ENCODE peak calls at places on chromosomes 11 and 22, in five cellular contexts. A, V, P, Z and X are unnamed samples. For H3K4me1, the result is how much of the 10 kb centered on the place peaks cover.

GRCh38 chr11:40228671-40229070 is 1230.8 kb downstream of the LRRC4C start:
- DNase-seq in A (no peak), V (no peak), P (no peak), Z (no peak), X (no peak)

GRCh38 chr22:48639896-48640732 is 1187.6 kb downstream of the BRD1 start:
- DNase-seq in A (no peak), V (no peak), P (no peak), Z (no peak), X (peak)

GRCh38 chr11:75733346-75734107 is 15.9 kb downstream of the MOGAT2 start:
- DNase-seq in A (peak), V (no peak), P (no peak), Z (no peak), X (no peak)

GRCh38 chr22:27970596-27971220 is 51.7 kb upstream of the PITPNB start:
- DNase-seq in A (peak), V (no peak), P (no peak), Z (no peak), X (no peak)

GRCh38 chr22:46577361-46578249 is 40.2 kb upstream of the CELSR1 start:
- DNase-seq in A (no peak), V (no peak), P (no peak), Z (no peak), X (peak)

GRCh38 chr22:23911318-23911980 is 17.3 kb downstream of the MIF start:
- DNase-seq in A (no peak), V (peak), P (no peak), Z (no peak), X (no peak)

GRCh38 chr11:117913736-117914397 is 15.3 kb downstream of the TMPRSS13 start:
- DNase-seq in A (no peak), V (no peak), P (no peak), Z (no peak), X (no peak)

GRCh38 chr11:15821471-15821870 is 534.9 kb downstream of the SOX6 start:
- DNase-seq in A (no peak), V (no peak), P (no peak), Z (no peak), X (no peak)

GRCh38 chr11:30583505-30584280 is 2.5 kb downstream of the MPPED2 start:
- DNase-seq in A (no peak), V (peak), P (peak), Z (no peak), X (peak)

GRCh38 chr11:108609681-108610080 is 16.1 kb upstream of the EXPH5 start:
- DNase-seq in A (peak), V (no peak), P (no peak), Z (no peak), X (no peak)

GRCh38 chr11:72113170-72113808 is 794 bp upstream of the ANAPC15 start:
- DNase-seq in A (peak), V (no peak), P (no peak), Z (no peak), X (no peak)

GRCh38 chr11:65895482-65895981 is 4.7 kb downstream of the FOSL1 start:
- DNase-seq in A (no peak), V (no peak), P (no peak), Z (no peak), X (no peak)
- H3K4me3 ChIP-seq in A (no peak), V (no peak), P (no peak), Z (no peak), X (no peak)

GRCh38 chr11:94876645-94877445 is 96.5 kb downstream of the CWC15 start:
- DNase-seq in A (peak), V (peak), P (peak), Z (peak), X (peak)

GRCh38 chr11:94877446-94878200 is 95.7 kb downstream of the CWC15 start:
- DNase-seq in A (peak), V (no peak), P (peak), Z (peak), X (no peak)

GRCh38 chr11:94873910-94874575 is 99.3 kb downstream of the CWC15 start:
- DNase-seq in A (no peak), V (no peak), P (peak), Z (no peak), X (no peak)

GRCh38 chr11:94879006-94879405 is 94.3 kb downstream of the CWC15 start:
- DNase-seq in A (no peak), V (no peak), P (no peak), Z (peak), X (no peak)

DNA sequence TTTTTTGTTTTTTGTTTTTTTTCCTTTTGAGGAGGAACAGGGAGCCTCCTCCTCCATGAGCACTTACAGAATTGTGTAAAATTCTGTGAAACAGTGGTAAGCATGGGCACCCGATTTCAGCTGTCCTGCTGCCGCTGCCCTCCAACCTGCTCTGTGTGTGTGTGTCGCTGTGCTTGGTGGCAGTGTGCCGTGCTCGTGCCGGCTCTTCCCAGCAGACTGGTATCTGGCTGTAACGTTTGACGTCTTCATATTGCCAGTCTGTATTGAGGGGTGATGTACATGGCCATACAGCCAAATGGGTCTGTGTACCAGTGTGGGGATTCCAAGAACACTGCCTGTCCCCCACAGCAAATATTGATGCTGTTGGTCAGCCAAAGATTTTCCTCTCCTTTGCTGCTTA is 97.1 kb downstream of the CWC15 start:
- DNase-seq in A (no peak), V (no peak), P (peak), Z (peak), X (no peak)
- H3K4me1 ChIP-seq in A (under half), V (under half), P (under half), Z (under half), X (under half)

DNA sequence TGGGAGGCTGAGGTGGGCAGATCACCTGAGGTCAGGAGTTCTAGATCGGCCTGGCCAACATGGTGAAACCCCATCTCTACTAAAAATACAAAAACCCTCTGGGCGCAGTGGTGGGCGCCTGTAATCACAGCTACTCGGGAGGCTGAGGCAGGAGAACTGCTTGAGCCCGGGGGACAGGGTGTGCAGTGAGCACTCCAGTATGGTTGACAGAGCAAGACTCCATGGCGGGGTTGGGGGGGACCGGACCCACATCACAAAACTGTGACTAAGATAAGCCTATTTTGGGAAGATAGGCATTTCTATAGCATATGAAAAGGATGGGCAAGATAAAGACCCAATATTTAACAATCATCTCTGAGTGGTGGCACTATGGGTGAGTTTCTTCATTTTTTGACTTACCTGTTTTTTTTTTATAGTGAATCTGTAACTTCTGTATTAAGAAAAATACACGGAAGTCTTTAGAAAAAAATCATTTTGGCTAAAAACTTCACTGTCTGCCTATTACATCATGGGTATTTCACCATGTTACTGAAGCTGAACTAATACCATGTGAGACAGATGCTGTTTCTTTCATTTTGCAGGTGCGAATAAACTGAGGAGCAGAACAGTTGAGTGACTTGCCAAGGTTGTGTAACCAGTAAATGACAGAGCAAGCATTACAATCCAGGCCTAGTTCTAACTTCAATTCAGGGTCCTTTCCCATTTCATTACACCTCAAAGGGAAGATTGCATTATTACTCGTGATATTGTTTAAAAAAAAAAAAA is 2.5 kb downstream of the CELF1 start:
- DNase-seq in A (no peak), V (no peak), P (no peak), Z (no peak), X (no peak)
- H3K4me3 ChIP-seq in A (no peak), V (no peak), P (no peak), Z (no peak), X (no peak)

DNA sequence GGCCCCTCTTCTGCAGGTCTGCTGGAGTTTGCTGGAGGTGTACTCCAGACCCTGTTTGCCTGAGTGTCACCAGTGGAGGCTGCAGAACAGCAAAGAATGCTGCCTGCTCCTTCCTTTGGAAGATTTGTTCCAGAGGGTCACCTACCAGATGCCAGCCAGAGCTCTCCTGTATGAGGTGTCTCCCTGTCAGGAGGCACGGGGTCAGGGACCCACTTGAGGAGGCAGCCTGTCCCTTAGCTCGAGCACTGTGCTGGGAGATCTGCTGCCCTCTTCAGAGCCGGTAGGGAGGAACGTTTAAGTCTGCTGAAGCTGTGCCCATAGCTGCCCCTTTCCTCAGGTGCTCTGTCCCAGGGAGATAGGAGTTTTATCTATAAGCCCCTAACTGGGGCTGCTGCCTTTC is 207.9 kb downstream of the FAT3 start:
- DNase-seq in A (no peak), V (no peak), P (no peak), Z (no peak), X (no peak)
- H3K4me1 ChIP-seq in A (under half), V (under half), P (under half), Z (under half), X (under half)

GRCh38 chr11:119377961-119378667 is 3.4 kb downstream of the USP2 start:
- DNase-seq in A (no peak), V (no peak), P (no peak), Z (no peak), X (no peak)

GRCh38 chr11:119380160-119380815 is 1.2 kb downstream of the USP2 start:
- DNase-seq in A (no peak), V (peak), P (no peak), Z (no peak), X (no peak)

GRCh38 chr11:119380816-119381185 is 689 bp downstream of the USP2 start:
- DNase-seq in A (no peak), V (peak), P (no peak), Z (no peak), X (no peak)

GRCh38 chr11:119377112-119377901 is 4.2 kb downstream of the USP2 start:
- DNase-seq in A (no peak), V (no peak), P (no peak), Z (no peak), X (no peak)

GRCh38 chr11:119378851-119379465 is 2.5 kb downstream of the USP2 start:
- DNase-seq in A (no peak), V (no peak), P (no peak), Z (no peak), X (no peak)
- H3K4me3 ChIP-seq in A (no peak), V (no peak), P (peak), Z (no peak), X (peak)

DNA sequence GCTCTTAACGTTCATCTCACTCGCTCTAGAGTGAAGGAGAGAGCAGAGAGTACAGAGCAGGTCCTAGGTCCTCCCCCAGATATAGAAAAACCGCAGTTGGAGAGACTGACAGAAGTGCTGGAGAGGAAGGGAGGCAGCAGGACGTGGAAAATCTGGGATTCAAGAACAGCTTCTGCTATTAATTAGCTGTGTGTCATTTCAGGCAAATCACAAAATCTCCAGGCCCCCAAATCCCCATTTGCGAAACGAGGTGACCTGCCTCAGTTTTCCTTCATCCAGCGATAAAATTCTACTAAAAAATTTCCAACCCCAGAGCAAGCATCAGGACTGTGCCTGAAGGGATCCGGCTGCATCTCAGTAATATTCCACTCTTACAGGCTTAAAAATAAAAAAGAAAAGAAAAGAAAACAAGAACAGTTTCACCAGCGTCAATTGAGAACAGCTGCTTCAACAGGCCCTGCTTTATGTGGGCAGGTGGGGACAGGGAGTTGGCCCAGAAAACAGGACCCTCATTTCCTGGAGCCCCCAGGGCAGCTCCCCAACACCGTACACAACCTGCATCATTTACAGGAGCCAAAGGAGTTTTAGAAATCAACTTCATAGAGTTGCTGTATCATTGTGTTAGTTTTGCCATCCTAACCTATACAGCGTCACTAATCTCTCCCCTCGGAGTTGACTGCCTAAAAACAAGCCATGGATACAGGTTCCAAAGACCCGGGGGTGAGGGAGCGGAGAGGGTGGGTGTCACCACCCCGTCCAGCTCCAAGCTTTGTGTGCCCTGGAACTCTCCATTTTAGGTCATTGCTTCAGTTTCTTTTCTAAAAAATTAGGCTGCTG is 2.3 kb upstream of the MALAT1 start:
- DNase-seq in A (peak), V (peak), P (no peak), Z (no peak), X (peak)
- H3K4me1 ChIP-seq in A (under half), V (half or more), P (under half), Z (under half), X (half or more)

DNA sequence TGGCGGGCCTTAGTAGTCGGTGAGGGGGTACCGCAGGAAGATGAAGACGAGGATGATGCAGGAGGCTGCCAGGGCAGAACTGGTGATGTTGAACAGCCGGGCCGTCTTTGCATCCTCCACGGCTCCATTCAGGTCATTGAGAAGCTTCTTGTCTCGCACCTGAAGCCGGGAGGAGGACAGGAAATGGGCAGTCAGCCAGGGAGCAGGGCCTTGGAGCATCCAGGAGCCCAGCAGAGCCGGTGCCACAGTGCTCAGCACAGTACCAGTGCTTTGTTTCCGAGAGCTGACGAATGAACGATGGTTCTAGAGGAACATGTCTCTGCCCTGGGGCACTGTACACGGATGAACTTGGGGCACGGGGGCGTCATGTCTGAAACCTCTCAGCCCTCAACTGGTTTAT is 15.1 kb downstream of the IFITM10 start:
- DNase-seq in A (no peak), V (peak), P (no peak), Z (no peak), X (no peak)
- H3K4me3 ChIP-seq in A (no peak), V (no peak), P (no peak), Z (no peak), X (no peak)

GRCh38 chr22:35973388-35973787 is 55.2 kb downstream of the RBFOX2 start:
- DNase-seq in A (peak), V (no peak), P (no peak), Z (no peak), X (no peak)
- H3K4me1 ChIP-seq in A (under half), V (under half), P (under half), Z (under half), X (half or more)

DNA sequence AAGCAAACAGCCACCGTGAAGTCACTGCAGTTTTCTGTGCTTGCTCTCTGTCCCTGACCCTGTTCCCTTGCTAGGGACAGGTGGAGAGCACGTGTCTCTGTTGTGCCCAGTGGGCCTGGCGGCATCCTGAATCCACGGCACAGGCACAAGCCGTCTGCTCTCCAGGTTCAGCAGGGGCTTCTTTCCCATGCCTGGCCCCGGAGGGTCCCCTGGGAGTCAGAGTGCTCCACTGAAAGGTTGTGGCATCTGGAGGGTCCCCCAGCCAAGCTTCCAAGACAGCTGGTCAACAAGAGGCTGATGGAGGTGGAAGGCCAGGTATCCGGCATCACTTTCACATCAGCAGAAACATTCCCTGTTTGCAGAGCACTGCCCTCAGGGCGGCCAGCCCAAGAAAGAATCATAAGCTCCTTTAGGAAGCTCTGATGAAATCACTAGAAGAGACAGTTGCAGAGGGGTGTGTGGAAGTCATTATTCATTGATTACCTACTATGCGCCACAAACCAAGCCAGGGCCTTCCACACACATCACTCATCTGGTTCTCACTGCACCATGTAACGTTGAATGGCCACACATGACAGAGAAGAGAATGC is 346.4 kb upstream of the B3GAT1 start:
- DNase-seq in A (no peak), V (no peak), P (peak), Z (no peak), X (no peak)
- H3K4me3 ChIP-seq in A (no peak), V (no peak), P (no peak), Z (no peak), X (no peak)